ENCODE peak calls at places on chromosomes 5 and 9, in nine cellular contexts. M is T-helper 2 cell; D is omental fat pad; L is stimulated activated naive CD4-positive, alpha-beta T cell; R is renal cortical epithelial cell; X is PC-3; N is neural crest cell; I is T-helper 9 cell; J is fibroblast of mammary gland. Y is an unnamed sample.

GRCh38 chr5:167524941-167525485 is 766.4 kb upstream of the WWC1 start:
- DNase-seq in R (no peak), J (peak), X (no peak), M (no peak), L (no peak), D (no peak), N (no peak), I (no peak), Y (no peak)

GRCh38 chr9:89478821-89479668 is 18.9 kb downstream of the SEMA4D start:
- DNase-seq in N (no peak), J (no peak), L (no peak), X (no peak), D (no peak), M (no peak), I (no peak), R (no peak), Y (no peak)

GRCh38 chr9:72280913-72281500 is 84.0 kb downstream of the ZFAND5 start:
- DNase-seq in N (peak), J (peak), D (no peak), L (peak), X (peak), I (peak), M (peak), R (peak), Y (peak)

GRCh38 chr9:107131108-107131799 is 151.8 kb upstream of the RAD23B start:
- DNase-seq in R (peak), I (no peak), J (no peak), M (no peak), N (no peak), D (no peak), L (no peak), X (peak), Y (no peak)

GRCh38 chr5:92653730-92654461 is 927.1 kb downstream of the NR2F1-AS1 start:
- DNase-seq in D (no peak), I (no peak), N (no peak), L (no peak), M (no peak), J (peak), X (no peak), R (no peak), Y (no peak)

GRCh38 chr5:138898742-138899141 is 23.6 kb upstream of the LRRTM2 start:
- DNase-seq in L (no peak), R (no peak), N (no peak), M (no peak), I (no peak), J (no peak), X (no peak), D (no peak), Y (no peak)

GRCh38 chr5:38463634-38464521 is 92.6 kb downstream of the LIFR start:
- DNase-seq in X (peak), M (no peak), D (no peak), L (no peak), N (no peak), J (peak), I (no peak), R (peak), Y (peak)

GRCh38 chr9:92176068-92176799 is 61.0 kb upstream of the SPTLC1 start:
- DNase-seq in R (no peak), L (no peak), J (no peak), I (no peak), D (no peak), X (peak), N (no peak), M (no peak), Y (no peak)

GRCh38 chr5:175671013-175671412 is 13.1 kb downstream of the HRH2 start:
- DNase-seq in X (no peak), R (no peak), D (no peak), L (no peak), M (no peak), I (no peak), N (no peak), J (no peak), Y (no peak)

GRCh38 chr5:6765612-6766525 is 52.6 kb downstream of the TENT4A start:
- DNase-seq in X (peak), L (peak), D (no peak), R (peak), N (peak), I (peak), M (no peak), J (peak), Y (peak)

GRCh38 chr9:134442087-134442470 is 115.8 kb downstream of the RXRA start:
- DNase-seq in I (no peak), N (no peak), M (no peak), J (peak), X (no peak), D (no peak), R (peak), L (no peak), Y (no peak)

GRCh38 chr5:141940695-141941271 is 17.1 kb downstream of the DELE1 start:
- DNase-seq in J (peak), M (no peak), R (no peak), X (no peak), I (no peak), L (no peak), D (no peak), N (no peak), Y (no peak)

GRCh38 chr5:168314735-168315411 is 23.4 kb downstream of the WWC1 start:
- DNase-seq in I (no peak), M (no peak), L (no peak), X (peak), N (no peak), R (peak), D (peak), J (peak), Y (peak)

GRCh38 chr5:35345222-35345621 is 114.9 kb upstream of the PRLR start:
- DNase-seq in D (no peak), M (no peak), J (peak), I (no peak), L (no peak), N (no peak), R (peak), X (peak), Y (no peak)

GRCh38 chr9:126388964-126389363 is 62.3 kb downstream of the MVB12B start:
- DNase-seq in L (no peak), R (no peak), M (no peak), D (no peak), N (no peak), X (no peak), J (no peak), I (no peak), Y (no peak)

GRCh38 chr5:54360089-54360488 is 49.7 kb upstream of the ARL15 start:
- DNase-seq in M (no peak), R (peak), I (no peak), J (peak), X (peak), N (no peak), D (no peak), L (no peak), Y (peak)

GRCh38 chr9:114677418-114677817 is 4.6 kb downstream of the TEX48 start:
- DNase-seq in L (no peak), D (peak), M (no peak), R (peak), N (no peak), J (peak), I (no peak), X (peak), Y (peak)

GRCh38 chr9:97714435-97714834 is 17.3 kb upstream of the XPA start:
- DNase-seq in J (peak), L (no peak), N (no peak), X (peak), I (no peak), M (no peak), R (peak), D (no peak), Y (peak)

GRCh38 chr9:100473271-100474081 is 527 bp downstream of the TMEFF1 start:
- DNase-seq in N (peak), D (no peak), X (peak), R (no peak), J (peak), M (no peak), I (peak), L (no peak), Y (peak)

GRCh38 chr5:120388016-120388781 is 75.9 kb upstream of the PRR16 start:
- DNase-seq in N (no peak), X (peak), I (no peak), L (no peak), J (peak), D (no peak), M (no peak), R (peak), Y (no peak)

GRCh38 chr9:81685763-81686613 is 3.4 kb downstream of the TLE1 start:
- DNase-seq in X (peak), N (no peak), D (no peak), M (no peak), L (no peak), J (peak), R (peak), I (no peak), Y (no peak)

GRCh38 chr9:134049236-134049635 is 18.6 kb downstream of the BRD3 start:
- DNase-seq in J (no peak), I (no peak), R (no peak), N (no peak), D (no peak), M (no peak), X (no peak), L (no peak), Y (no peak)

GRCh38 chr5:136212252-136212721 is 19.3 kb upstream of the SMIM32 start:
- DNase-seq in I (peak), R (no peak), J (peak), D (peak), L (no peak), M (peak), X (peak), N (peak), Y (no peak)

GRCh38 chr9:91037511-91038482 is 236.2 kb downstream of the SYK start:
- DNase-seq in N (no peak), M (no peak), D (peak), X (peak), L (no peak), J (peak), R (peak), I (no peak), Y (peak)

GRCh38 chr9:79969866-79970265 is 398.1 kb downstream of the TLE4 start:
- DNase-seq in L (no peak), D (no peak), M (no peak), X (no peak), N (no peak), J (no peak), I (no peak), R (no peak), Y (no peak)

GRCh38 chr5:180649297-180650039 is at the start of gene FLT4:
- DNase-seq in L (no peak), J (no peak), X (no peak), N (no peak), M (no peak), D (no peak), R (no peak), I (no peak), Y (no peak)